ENCODE peak calls at places on chromosome 19, in six cellular contexts. U is body of pancreas, J is aorta, Q is astrocyte of the spinal cord, B is adipocyte, A is GM12864. C is an unnamed sample.

GRCh38 chr19:31761281-31761913 is 412.2 kb upstream of the TSHZ3 start:
- DNase-seq in U (no peak), J (no peak), Q (no peak), B (no peak), A (no peak), C (no peak)

GRCh38 chr19:8731428-8732169 is 10.2 kb downstream of the OR2Z1 start:
- DNase-seq in U (no peak), J (no peak), Q (no peak), B (no peak), A (no peak), C (no peak)

GRCh38 chr19:14433454-14434156 is 499 bp downstream of the PKN1 start:
- DNase-seq in U (peak; percentile 40), J (no peak), Q (no peak), B (peak; percentile 34), A (no peak), C (no peak)

GRCh38 chr19:49502866-49503581 is 6.8 kb downstream of the RPS11 start:
- DNase-seq in U (no peak), J (no peak), Q (peak; percentile 70), B (peak; percentile 95), A (no peak), C (peak; percentile 95)

GRCh38 chr19:12364391-12365093 is 941 bp downstream of the ZNF442 start:
- DNase-seq in U (peak; percentile 19), J (peak; percentile 75), Q (no peak), B (peak; percentile 69), A (no peak), C (peak; percentile 24)

GRCh38 chr19:31312004-31312403 is 37.2 kb downstream of the TSHZ3 start:
- DNase-seq in U (no peak), J (no peak), Q (peak; percentile 92), B (peak; percentile 82), A (no peak), C (peak; percentile 92)

GRCh38 chr19:49574206-49574755 is 6.1 kb downstream of the NOSIP start:
- DNase-seq in U (no peak), J (no peak), Q (no peak), B (no peak), A (no peak), C (no peak)

GRCh38 chr19:5534787-5535586 is 32.8 kb downstream of the TINCR start:
- DNase-seq in U (no peak), J (no peak), Q (no peak), B (no peak), A (no peak), C (no peak)

GRCh38 chr19:17254636-17255035 is 8.9 kb upstream of the NR2F6 start:
- DNase-seq in U (no peak), J (no peak), Q (no peak), B (no peak), A (no peak), C (no peak)

GRCh38 chr19:45404557-45405434 is at the start of gene PPP1R13L:
- DNase-seq in U (peak; percentile 95), J (peak; percentile 92), Q (peak; percentile 87), B (peak; percentile 58), A (no peak), C (peak; percentile 85)

GRCh38 chr19:29311391-29311790 is 98.4 kb upstream of the UQCRFS1 start:
- DNase-seq in U (no peak), J (no peak), Q (no peak), B (no peak), A (no peak), C (no peak)

GRCh38 chr19:36111200-36111539 is 227 bp downstream of the OVOL3 start:
- DNase-seq in U (no peak), J (no peak), Q (no peak), B (no peak), A (no peak), C (no peak)

GRCh38 chr19:36112678-36113077 is 1.7 kb downstream of the OVOL3 start:
- DNase-seq in U (no peak), J (no peak), Q (no peak), B (no peak), A (no peak), C (no peak)

GRCh38 chr19:36114763-36115452 is at the start of gene POLR2I:
- DNase-seq in U (peak; percentile 98), J (peak; percentile 100), Q (peak; percentile 100), B (peak; percentile 100), A (peak; percentile 99), C (peak; percentile 100)

GRCh38 chr19:36113895-36114762 is 546 bp downstream of the POLR2I start:
- DNase-seq in U (peak; percentile 29), J (no peak), Q (no peak), B (peak; percentile 56), A (no peak), C (peak; percentile 29)

DNA sequence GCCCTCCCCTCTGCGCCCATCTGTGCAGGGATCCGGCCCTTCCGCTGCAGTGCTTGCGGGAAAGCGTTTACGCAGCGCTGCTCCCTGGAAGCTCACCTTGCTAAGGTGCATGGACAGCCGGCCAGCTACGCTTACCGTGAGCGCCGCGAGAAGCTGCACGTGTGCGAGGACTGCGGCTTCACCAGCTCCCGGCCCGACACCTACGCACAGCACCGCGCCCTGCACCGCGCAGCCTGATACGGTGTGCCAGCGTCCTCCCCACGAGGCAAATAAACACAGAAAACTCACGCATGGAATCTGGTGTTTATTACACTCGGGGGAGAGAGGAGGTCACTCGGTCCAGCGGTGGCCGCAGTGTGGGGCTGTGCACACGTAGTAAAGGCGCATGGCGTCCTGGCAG is 1.2 kb downstream of the POLR2I start:
- DNase-seq in U (no peak), J (no peak), Q (no peak), B (no peak), A (no peak), C (no peak)
- H3K4me3 ChIP-seq in U (no peak overlapping the region), J (no peak overlapping the region), Q (peak overlapping the region; percentile 95), B (peak overlapping the region; percentile 85), A (peak overlapping the region; percentile 69), C (peak overlapping the region; percentile 94)

GRCh38 chr19:38512277-38512676 is 78.8 kb downstream of the RYR1 start:
- DNase-seq in U (no peak), J (no peak), Q (no peak), B (no peak), A (no peak), C (no peak)

GRCh38 chr19:38509027-38509426 is 75.5 kb downstream of the RYR1 start:
- DNase-seq in U (no peak), J (no peak), Q (no peak), B (no peak), A (no peak), C (no peak)

GRCh38 chr19:38513762-38514167 is 80.3 kb downstream of the RYR1 start:
- DNase-seq in U (no peak), J (no peak), Q (no peak), B (no peak), A (no peak), C (no peak)

GRCh38 chr19:38508507-38508906 is 75.0 kb downstream of the RYR1 start:
- DNase-seq in U (no peak), J (no peak), Q (no peak), B (no peak), A (no peak), C (no peak)

GRCh38 chr19:38511074-38511708 is 77.7 kb downstream of the RYR1 start:
- DNase-seq in U (no peak), J (no peak), Q (no peak), B (no peak), A (no peak), C (no peak)
- H3K4me3 ChIP-seq in U (no peak overlapping the region), J (no peak overlapping the region), Q (no peak overlapping the region), B (no peak overlapping the region), A (no peak overlapping the region), C (no peak overlapping the region)

GRCh38 chr19:4055209-4055552 is 11.5 kb downstream of the ZBTB7A start:
- DNase-seq in U (no peak), J (no peak), Q (no peak), B (no peak), A (no peak), C (no peak)

GRCh38 chr19:4054471-4055208 is 12.1 kb downstream of the ZBTB7A start:
- DNase-seq in U (no peak), J (peak; percentile 76), Q (no peak), B (no peak), A (no peak), C (no peak)

GRCh38 chr19:4052114-4052992 is 14.3 kb downstream of the ZBTB7A start:
- DNase-seq in U (peak; percentile 68), J (no peak), Q (no peak), B (no peak), A (no peak), C (no peak)

GRCh38 chr19:4052993-4053422 is 13.7 kb downstream of the ZBTB7A start:
- DNase-seq in U (no peak), J (no peak), Q (no peak), B (no peak), A (no peak), C (no peak)

DNA sequence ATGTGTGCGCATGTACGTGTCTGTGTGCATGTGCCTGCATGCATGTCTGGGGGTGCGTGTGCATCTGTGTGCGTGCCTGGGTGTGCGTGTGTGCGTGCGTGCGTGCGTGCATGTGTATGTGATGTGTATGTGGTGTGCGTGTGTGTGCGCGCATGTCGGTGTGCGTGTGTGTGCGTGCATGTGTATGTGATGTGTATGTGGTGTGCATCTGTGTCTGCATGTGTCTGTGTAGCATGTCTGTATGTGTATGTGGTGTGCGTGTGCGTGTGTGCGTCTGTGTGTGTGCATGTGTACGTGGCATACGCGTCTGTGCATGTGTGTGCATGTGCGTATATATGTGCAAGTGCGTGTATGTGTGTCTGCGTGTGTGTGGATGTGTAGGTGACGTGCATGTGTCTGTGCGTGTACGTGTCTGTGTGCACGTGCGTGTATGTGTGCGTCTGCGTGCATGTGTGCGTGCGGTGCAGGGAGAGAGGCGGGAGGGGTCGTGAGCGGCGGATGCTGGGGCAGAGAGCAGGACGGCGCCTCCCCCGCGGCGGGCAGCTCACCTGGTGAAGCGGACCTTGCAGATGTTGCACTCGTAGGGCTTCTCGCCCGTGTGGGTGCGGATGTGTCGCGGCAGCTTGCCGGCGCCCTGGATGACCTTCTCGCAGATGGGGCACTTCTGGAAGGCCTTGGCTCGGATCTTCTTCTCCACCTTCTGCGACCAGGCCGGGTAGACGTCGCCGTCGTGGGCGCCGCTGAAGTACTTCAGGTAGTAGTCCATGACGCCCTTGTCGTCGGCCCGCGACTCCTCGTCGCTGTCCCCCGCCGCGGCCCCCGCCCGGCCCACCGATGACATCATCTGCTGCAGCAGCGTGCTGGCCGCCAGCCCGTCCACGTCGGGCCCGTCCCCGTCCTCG is 13.0 kb downstream of the ZBTB7A start:
- DNase-seq in U (no peak), J (no peak), Q (no peak), B (no peak), A (no peak), C (no peak)
- H3K4me3 ChIP-seq in U (no peak overlapping the region), J (no peak overlapping the region), Q (no peak overlapping the region), B (peak overlapping the region; percentile 43), A (no peak overlapping the region), C (no peak overlapping the region)

DNA sequence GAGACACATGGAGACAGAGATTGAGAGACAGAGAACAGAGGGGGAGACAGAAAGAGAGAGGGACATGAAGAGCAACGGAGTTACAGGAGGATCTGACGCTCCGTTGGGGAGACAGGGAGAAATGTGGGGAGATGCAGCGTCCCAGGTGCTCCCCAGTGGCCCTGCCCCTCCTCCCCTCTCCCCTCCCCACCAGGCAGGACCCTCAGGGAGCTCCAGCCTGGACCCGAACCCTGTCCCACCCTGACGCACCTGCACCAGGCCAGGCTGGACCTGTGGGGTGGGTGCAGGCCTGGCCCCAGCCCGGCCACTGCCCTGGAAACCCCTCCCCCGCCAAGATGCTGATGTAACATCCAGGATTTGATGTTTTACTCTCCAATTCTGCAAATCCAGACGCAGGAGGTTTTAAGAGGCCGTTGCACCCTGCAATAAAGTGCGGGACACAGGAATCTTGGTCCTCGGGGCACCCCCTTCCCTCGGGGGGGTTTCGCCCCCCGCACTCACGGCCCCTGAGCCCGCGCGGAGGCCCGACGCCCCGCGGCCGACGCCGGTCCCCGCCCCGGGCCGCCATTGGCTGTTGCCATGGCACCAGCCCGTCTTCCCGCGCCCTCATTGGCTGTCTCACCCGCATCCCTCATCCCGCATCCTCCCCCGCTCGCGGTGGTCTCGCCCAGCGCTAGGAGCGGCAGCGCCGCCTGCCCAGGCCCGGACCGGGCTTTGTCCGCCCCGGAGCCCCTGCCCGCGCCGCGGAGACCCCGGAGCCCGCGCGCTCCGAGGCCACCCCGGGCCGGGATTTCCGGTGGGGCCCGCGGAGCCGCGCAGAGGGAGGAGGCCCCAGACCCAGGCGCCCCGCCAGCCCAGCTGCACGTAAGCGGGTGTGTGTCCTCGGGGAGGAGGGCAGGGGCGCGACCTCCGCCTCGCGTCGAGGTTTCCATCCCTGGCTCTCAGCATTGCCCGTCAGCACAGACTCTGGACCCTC is at the start of gene APC2:
- DNase-seq in U (no peak), J (no peak), Q (peak; percentile 22), B (peak; percentile 81), A (no peak), C (no peak)
- H3K4me3 ChIP-seq in U (no peak within 1 kb of the TSS), J (no peak within 1 kb of the TSS), Q (no peak within 1 kb of the TSS), B (no peak within 1 kb of the TSS), A (no peak within 1 kb of the TSS), C (no peak within 1 kb of the TSS)

C was measured in fibroblast of pulmonary artery.